ENCODE peak calls at places on chromosomes 16 and 17, in five cellular contexts. X, N, U, J and W are unnamed samples.

GRCh38 chr16:47323241-47323640 is 137.6 kb downstream of the ITFG1 start:
- DNase-seq in J (no peak), U (no peak), N (no peak), X (no peak), W (no peak)

GRCh38 chr16:57608462-57609113 is 19.8 kb upstream of the ADGRG1 start:
- DNase-seq in X (no peak), U (no peak), J (no peak), N (no peak), W (no peak)

GRCh38 chr16:27951752-27952151 is 111.8 kb downstream of the GSG1L start:
- DNase-seq in N (no peak), X (no peak), U (no peak), J (no peak), W (no peak)

GRCh38 chr17:40818733-40819527 is 3.5 kb downstream of the KRT10 start:
- DNase-seq in N (peak; percentile 43), X (peak; percentile 81), U (peak; percentile 72), J (peak; percentile 58), W (peak; percentile 64)

GRCh38 chr17:75844530-75845057 is 390 bp upstream of the UNC13D start:
- DNase-seq in X (no peak), J (no peak), U (peak; percentile 41), N (no peak), W (no peak)

GRCh38 chr16:31050280-31051030 is 17.1 kb downstream of the STX4 start:
- DNase-seq in U (no peak), J (no peak), X (no peak), N (no peak), W (no peak)

GRCh38 chr17:64399071-64399766 is 8.6 kb upstream of the PECAM1 start:
- DNase-seq in J (no peak), U (peak; percentile 44), N (no peak), X (no peak), W (no peak)

GRCh38 chr16:24848065-24848464 is 2.3 kb downstream of the SLC5A11 start:
- DNase-seq in X (no peak), N (no peak), J (no peak), U (no peak), W (no peak)

GRCh38 chr16:35497399-35497798 is 2038.0 kb downstream of the TP53TG3F start:
- DNase-seq in J (no peak), X (no peak), U (no peak), N (no peak), W (no peak)

GRCh38 chr17:40457369-40457768 is 14.1 kb downstream of the IGFBP4 start:
- DNase-seq in U (no peak), X (no peak), J (no peak), N (no peak), W (no peak)

GRCh38 chr17:36920032-36921000 is 17.0 kb upstream of the LHX1 start:
- DNase-seq in U (peak; percentile 53), N (no peak), J (no peak), X (no peak), W (no peak)

GRCh38 chr16:16861546-16861945 is 482.6 kb downstream of the NPIPA7 start:
- DNase-seq in J (peak; percentile 20), X (peak; percentile 60), N (peak; percentile 46), U (peak; percentile 34), W (peak; percentile 59)

GRCh38 chr17:74521701-74522201 is 9.5 kb downstream of the CD300LB start:
- DNase-seq in N (no peak), X (no peak), J (no peak), U (no peak), W (no peak)

GRCh38 chr16:83115491-83116232 is 488.9 kb downstream of the CDH13 start:
- DNase-seq in X (no peak), N (no peak), J (no peak), U (no peak), W (no peak)

GRCh38 chr16:59535298-59535697 is 801.2 kb upstream of the GOT2 start:
- DNase-seq in X (no peak), U (no peak), N (no peak), J (no peak), W (no peak)

GRCh38 chr16:81175325-81175891 is 63.1 kb upstream of the BCO1 start:
- DNase-seq in J (no peak), U (peak; percentile 36), N (no peak), X (no peak), W (no peak)

GRCh38 chr17:72488542-72489272 is 367.9 kb downstream of the SOX9 start:
- DNase-seq in X (no peak), J (no peak), N (no peak), U (no peak), W (peak; percentile 20)

GRCh38 chr17:66920965-66921364 is 43.5 kb upstream of the CACNG4 start:
- DNase-seq in X (no peak), N (no peak), J (no peak), U (no peak), W (no peak)

GRCh38 chr17:33980193-33980592 is 274.9 kb upstream of the CCL2 start:
- DNase-seq in U (no peak), X (no peak), N (no peak), J (no peak), W (no peak)

GRCh38 chr16:83588070-83588469 is 219.7 kb upstream of the HSBP1 start:
- DNase-seq in N (no peak), X (no peak), U (no peak), J (no peak), W (no peak)

GRCh38 chr16:56866955-56867830 is 2.2 kb downstream of the SLC12A3 start:
- DNase-seq in J (peak; percentile 5), N (peak; percentile 52), U (peak; percentile 52), X (peak; percentile 55), W (peak; percentile 9)

GRCh38 chr17:62895256-62895649 is 70.8 kb upstream of the TANC2 start:
- DNase-seq in J (no peak), U (no peak), N (no peak), X (no peak), W (no peak)

GRCh38 chr17:10262451-10262850 is 64.0 kb upstream of the GAS7 start:
- DNase-seq in N (no peak), J (no peak), U (no peak), X (no peak), W (no peak)

GRCh38 chr17:10631048-10631700 is 25.9 kb downstream of the MYH3 start:
- DNase-seq in X (peak; percentile 21), U (peak; percentile 33), N (peak; percentile 33), J (no peak), W (no peak)

GRCh38 chr16:75286996-75287395 is 35.6 kb upstream of the BCAR1 start:
- DNase-seq in X (no peak), J (no peak), N (no peak), U (no peak), W (no peak)

GRCh38 chr16:82046941-82047340 is 11.9 kb downstream of the HSD17B2 start:
- DNase-seq in X (no peak), J (no peak), N (no peak), U (no peak), W (no peak)

GRCh38 chr16:70646260-70647241 is at the start of gene IL34:
- DNase-seq in U (no peak), N (no peak), X (no peak), J (no peak), W (peak; percentile 21)

GRCh38 chr17:16417399-16417798 is 2.0 kb downstream of the TRPV2 start:
- DNase-seq in X (no peak), J (no peak), U (no peak), N (no peak), W (no peak)

GRCh38 chr16:66979011-66979717 is 9.2 kb upstream of the CES4A start:
- DNase-seq in N (no peak), J (no peak), X (no peak), U (no peak), W (no peak)

GRCh38 chr17:9729034-9729650 is 62.2 kb downstream of the DHRS7C start:
- DNase-seq in U (peak; percentile 73), J (no peak), X (peak; percentile 2), N (peak; percentile 50), W (peak; percentile 33)